ENCODE peak calls at places on chromosome 11, in six cellular contexts. Y is vagina, M is psoas muscle, S is retinal pigment epithelial cell, O is ovary, P is lung. J is an unnamed sample.

GRCh38 chr11:94184362-94184761 is 55.7 kb downstream of the PANX1 start:
- DNase-seq in M (no peak), S (no peak), P (no peak), O (no peak), Y (no peak), J (no peak)

GRCh38 chr11:41245184-41245583 is 214.3 kb downstream of the LRRC4C start:
- DNase-seq in P (no peak), S (no peak), M (no peak), Y (no peak), O (no peak), J (no peak)

GRCh38 chr11:67372232-67372992 is 986 bp downstream of the CLCF1 start:
- DNase-seq in O (peak; percentile 66), S (no peak), M (peak; percentile 51), Y (no peak), P (no peak), J (no peak)

GRCh38 chr11:58640386-58641023 is 18.0 kb downstream of the CNTF start:
- DNase-seq in S (no peak), O (no peak), M (no peak), P (no peak), Y (no peak), J (no peak)

GRCh38 chr11:91433284-91434010 is 791.2 kb upstream of the FAT3 start:
- DNase-seq in P (no peak), O (no peak), S (no peak), M (no peak), Y (no peak), J (no peak)

GRCh38 chr11:79026803-79027445 is 413.9 kb downstream of the TENM4 start:
- DNase-seq in M (no peak), P (no peak), Y (no peak), O (no peak), S (no peak), J (no peak)

GRCh38 chr11:103987631-103988594 is 48.5 kb upstream of the DDI1 start:
- DNase-seq in Y (no peak), M (no peak), S (no peak), O (no peak), P (no peak), J (peak; percentile 38)

GRCh38 chr11:77324508-77324907 is 23.0 kb upstream of the GDPD4 start:
- DNase-seq in P (no peak), O (no peak), M (no peak), Y (no peak), S (no peak), J (no peak)

GRCh38 chr11:27468643-27469332 is 3.8 kb downstream of the LGR4 start:
- DNase-seq in M (no peak), O (no peak), Y (no peak), S (no peak), P (no peak), J (no peak)

GRCh38 chr11:82796970-82797594 is 63.4 kb upstream of the FAM181B start:
- DNase-seq in S (no peak), P (no peak), M (peak; percentile 28), Y (no peak), O (no peak), J (no peak)

GRCh38 chr11:94504689-94505293 is 7.5 kb upstream of the C11orf97 start:
- DNase-seq in O (no peak), S (no peak), M (no peak), P (no peak), Y (no peak), J (peak; percentile 76)

GRCh38 chr11:118222437-118222836 is 2.4 kb downstream of the JAML start:
- DNase-seq in P (no peak), O (no peak), M (no peak), S (no peak), Y (no peak), J (no peak)

GRCh38 chr11:76783901-76784813 is 1.0 kb downstream of the TSKU start:
- DNase-seq in Y (no peak), O (peak; percentile 88), M (peak; percentile 73), S (no peak), P (no peak), J (peak; percentile 61)

GRCh38 chr11:73013021-73013420 is 129.1 kb downstream of the FCHSD2 start:
- DNase-seq in O (no peak), S (no peak), M (no peak), Y (no peak), P (no peak), J (no peak)
- TF ChIP-seq CTCF in O (no peak), S (no peak), M (no peak), Y (no peak), P (no peak), J (no peak)

DNA sequence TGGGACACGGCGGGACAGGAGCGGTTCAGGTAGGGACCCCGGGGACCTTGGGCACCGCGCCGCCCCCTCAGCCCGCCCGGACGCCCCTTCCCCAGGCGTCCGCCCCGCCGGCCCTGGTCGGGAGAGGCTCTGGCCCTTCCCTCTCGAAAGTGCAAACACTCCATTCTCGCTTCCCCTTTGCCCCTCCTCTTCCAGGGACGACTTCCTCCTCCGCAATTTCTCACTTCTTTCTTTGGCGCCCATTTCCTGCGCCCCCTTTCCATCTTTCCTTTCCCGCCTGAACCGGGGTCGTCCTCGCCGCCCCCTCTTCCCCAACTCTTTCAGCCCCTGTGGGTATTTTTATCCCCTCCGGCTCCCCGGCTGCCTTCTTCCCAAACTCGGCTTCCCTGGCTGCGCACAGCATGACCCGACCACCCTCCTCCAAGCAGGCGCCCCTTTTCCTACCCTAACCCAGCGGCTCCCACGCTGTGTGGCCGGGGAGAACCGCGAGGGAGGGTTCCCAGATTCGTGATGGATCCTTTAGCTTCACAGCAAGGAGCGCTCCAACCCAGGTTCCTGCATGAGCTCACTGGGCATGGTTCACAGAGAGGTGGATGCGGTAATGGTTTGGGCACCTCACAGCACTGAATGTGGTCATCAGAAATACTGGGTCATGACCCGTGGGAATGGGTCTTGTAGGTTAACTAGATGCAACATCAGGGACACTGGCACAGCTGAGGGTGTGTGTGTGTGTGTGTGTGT is 689 bp downstream of the RAB39A start:
- DNase-seq in S (no peak), P (no peak), O (no peak), M (no peak), Y (no peak), J (no peak)
- H3K4me3 ChIP-seq in S (peak overlapping the region; percentile 52), P (peak overlapping the region; percentile 51), O (peak overlapping the region; percentile 12), M (peak overlapping the region; percentile 57), Y (peak overlapping the region; percentile 37), J (peak overlapping the region; percentile 39)

GRCh38 chr11:133955091-133955846 is 1.5 kb downstream of the IGSF9B start:
- DNase-seq in Y (no peak), S (no peak), P (no peak), O (no peak), M (no peak), J (no peak)
- TF ChIP-seq CTCF in Y (no peak), S (no peak), P (no peak), O (no peak), M (peak; percentile 2), J (no peak)

GRCh38 chr11:46632502-46632901 is 15.1 kb downstream of the ATG13 start:
- DNase-seq in M (no peak), Y (no peak), S (no peak), O (no peak), P (no peak), J (no peak)

GRCh38 chr11:46628961-46629360 is 11.6 kb downstream of the ATG13 start:
- DNase-seq in O (no peak), M (no peak), Y (no peak), S (no peak), P (no peak), J (no peak)

GRCh38 chr11:46631676-46632075 is 14.3 kb downstream of the ATG13 start:
- DNase-seq in P (no peak), O (no peak), M (no peak), Y (no peak), S (no peak), J (no peak)

GRCh38 chr11:46633291-46634217 is 16.2 kb downstream of the ATG13 start:
- DNase-seq in S (no peak), M (no peak), Y (no peak), O (no peak), P (peak; percentile 28), J (no peak)

GRCh38 chr11:46630237-46630636 is 12.9 kb downstream of the ATG13 start:
- DNase-seq in Y (no peak), M (no peak), S (no peak), P (no peak), O (no peak), J (no peak)
- H3K4me3 ChIP-seq in Y (no peak overlapping the region), M (no peak overlapping the region), S (no peak overlapping the region), P (no peak overlapping the region), O (no peak overlapping the region), J (no peak overlapping the region)

GRCh38 chr11:47184711-47185304 is 1.4 kb downstream of the PACSIN3 start:
- DNase-seq in O (peak; percentile 50), Y (no peak), P (no peak), S (no peak), M (peak; percentile 39), J (no peak)

GRCh38 chr11:47186937-47187681 is 875 bp upstream of the PACSIN3 start:
- DNase-seq in P (no peak), O (peak; percentile 64), Y (no peak), S (no peak), M (peak; percentile 69), J (peak; percentile 39)

GRCh38 chr11:47187723-47188122 is 1.5 kb upstream of the PACSIN3 start:
- DNase-seq in O (no peak), M (no peak), Y (no peak), P (no peak), S (no peak), J (no peak)

GRCh38 chr11:47185305-47186075 is 744 bp downstream of the PACSIN3 start:
- DNase-seq in P (peak; percentile 74), Y (no peak), S (no peak), O (peak; percentile 76), M (peak; percentile 76), J (peak; percentile 20)

GRCh38 chr11:47186076-47186936 is at the start of gene PACSIN3:
- DNase-seq in P (no peak), M (peak; percentile 74), Y (no peak), S (no peak), O (peak; percentile 75), J (peak; percentile 35)
- TF ChIP-seq CTCF in P (no peak), M (peak; percentile 9), Y (no peak), S (no peak), O (no peak), J (no peak)

GRCh38 chr11:10371926-10372641 is 67.2 kb downstream of the ADM start:
- DNase-seq in S (no peak), M (no peak), O (no peak), P (no peak), Y (peak; percentile 69), J (no peak)

GRCh38 chr11:10365045-10365444 is 60.2 kb downstream of the ADM start:
- DNase-seq in M (no peak), P (no peak), S (no peak), O (no peak), Y (no peak), J (no peak)

GRCh38 chr11:10366568-10367331 is 61.9 kb downstream of the ADM start:
- DNase-seq in P (peak; percentile 69), M (peak; percentile 82), Y (peak; percentile 94), O (peak; percentile 82), S (no peak), J (peak; percentile 99)
- H3K4me3 ChIP-seq in P (no peak overlapping the region), M (no peak overlapping the region), Y (no peak overlapping the region), O (no peak overlapping the region), S (no peak overlapping the region), J (no peak overlapping the region)

DNA sequence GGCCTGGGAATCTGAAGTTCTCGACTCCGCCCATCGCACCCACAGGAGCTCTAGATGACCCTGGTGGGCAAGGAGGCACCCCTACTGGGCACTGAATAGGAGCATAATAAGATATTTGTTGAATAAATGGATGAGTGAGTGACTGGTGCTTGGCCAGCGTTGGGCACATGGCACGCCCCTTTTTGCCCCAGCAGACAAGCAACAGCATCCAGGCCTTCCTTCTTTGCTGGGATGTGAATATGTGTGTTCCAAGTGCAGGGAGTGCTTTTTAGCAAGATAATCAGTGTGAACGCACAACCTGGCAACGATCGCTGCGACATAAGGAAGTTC is 450 bp upstream of the CELF1 start:
- DNase-seq in P (no peak), M (no peak), O (no peak), S (no peak), Y (no peak), J (peak; percentile 51)
- TF ChIP-seq CTCF in P (no peak), M (no peak), O (no peak), S (no peak), Y (no peak), J (no peak)

J was measured in fibroblast of pulmonary artery.